ENCODE peak calls at places on chromosomes 12 and 14, in nine cellular contexts. One of them, this sample, is unnamed.

GRCh38 chr12:30977537-30978349 is 51.2 kb downstream of the TSPAN11 start:
- DNase-seq in bronchial epithelial cell: no peak
- DNase-seq in fibroblast of lung: no peak
- DNase-seq in AG09309: no peak
- DNase-seq in choroid plexus epithelial cell: no peak
- DNase-seq in K562: no peak
- DNase-seq in cardiac fibroblast: no peak
- DNase-seq in pancreas: no peak
- DNase-seq in PC-9: no peak
- DNase-seq in this sample: no peak

GRCh38 chr12:68746572-68747180 is 700 bp downstream of the SLC35E3 start:
- DNase-seq in bronchial epithelial cell: peak; percentile 73
- DNase-seq in fibroblast of lung: peak; percentile 67
- DNase-seq in AG09309: peak; percentile 23
- DNase-seq in choroid plexus epithelial cell: peak; percentile 78
- DNase-seq in K562: peak; percentile 36
- DNase-seq in cardiac fibroblast: peak; percentile 79
- DNase-seq in pancreas: peak; percentile 58
- DNase-seq in PC-9: peak; percentile 47
- DNase-seq in this sample: peak; percentile 69

GRCh38 chr12:30286345-30286926 is 409.2 kb downstream of the IPO8 start:
- DNase-seq in bronchial epithelial cell: peak; percentile 55
- DNase-seq in fibroblast of lung: peak; percentile 36
- DNase-seq in AG09309: no peak
- DNase-seq in choroid plexus epithelial cell: peak; percentile 76
- DNase-seq in K562: no peak
- DNase-seq in cardiac fibroblast: peak; percentile 74
- DNase-seq in pancreas: no peak
- DNase-seq in PC-9: no peak
- DNase-seq in this sample: peak; percentile 50

GRCh38 chr14:96297000-96297399 is 41.0 kb downstream of the BDKRB1 start:
- DNase-seq in bronchial epithelial cell: peak; percentile 28
- DNase-seq in fibroblast of lung: peak; percentile 22
- DNase-seq in AG09309: no peak
- DNase-seq in choroid plexus epithelial cell: peak; percentile 50
- DNase-seq in K562: no peak
- DNase-seq in cardiac fibroblast: peak; percentile 40
- DNase-seq in pancreas: no peak
- DNase-seq in PC-9: no peak
- DNase-seq in this sample: no peak

GRCh38 chr14:73714656-73715081 is 485 bp upstream of the PNMA1 start:
- DNase-seq in bronchial epithelial cell: peak; percentile 39
- DNase-seq in fibroblast of lung: peak; percentile 39
- DNase-seq in AG09309: no peak
- DNase-seq in choroid plexus epithelial cell: no peak
- DNase-seq in K562: no peak
- DNase-seq in cardiac fibroblast: peak; percentile 47
- DNase-seq in pancreas: no peak
- DNase-seq in PC-9: no peak
- DNase-seq in this sample: no peak

GRCh38 chr12:94706250-94706661 is 55.9 kb upstream of the TMCC3 start:
- DNase-seq in bronchial epithelial cell: peak; percentile 86
- DNase-seq in fibroblast of lung: no peak
- DNase-seq in AG09309: no peak
- DNase-seq in choroid plexus epithelial cell: peak; percentile 47
- DNase-seq in K562: no peak
- DNase-seq in cardiac fibroblast: peak; percentile 45
- DNase-seq in pancreas: no peak
- DNase-seq in PC-9: no peak
- DNase-seq in this sample: no peak

GRCh38 chr14:54622189-54622958 is 55.4 kb downstream of the SAMD4A start:
- DNase-seq in bronchial epithelial cell: no peak
- DNase-seq in fibroblast of lung: no peak
- DNase-seq in AG09309: no peak
- DNase-seq in choroid plexus epithelial cell: no peak
- DNase-seq in K562: no peak
- DNase-seq in cardiac fibroblast: no peak
- DNase-seq in pancreas: no peak
- DNase-seq in PC-9: no peak
- DNase-seq in this sample: no peak

GRCh38 chr12:46292754-46293402 is 24.0 kb upstream of the SLC38A1 start:
- DNase-seq in bronchial epithelial cell: no peak
- DNase-seq in fibroblast of lung: no peak
- DNase-seq in AG09309: no peak
- DNase-seq in choroid plexus epithelial cell: peak; percentile 35
- DNase-seq in K562: no peak
- DNase-seq in cardiac fibroblast: peak; percentile 46
- DNase-seq in pancreas: no peak
- DNase-seq in PC-9: no peak
- DNase-seq in this sample: peak; percentile 7

GRCh38 chr12:122310636-122311035 is 44.3 kb upstream of the VPS33A start:
- DNase-seq in bronchial epithelial cell: no peak
- DNase-seq in fibroblast of lung: no peak
- DNase-seq in AG09309: no peak
- DNase-seq in choroid plexus epithelial cell: no peak
- DNase-seq in K562: no peak
- DNase-seq in cardiac fibroblast: no peak
- DNase-seq in pancreas: no peak
- DNase-seq in PC-9: no peak
- DNase-seq in this sample: no peak

GRCh38 chr14:100640481-100641273 is 53.5 kb upstream of the BEGAIN start:
- DNase-seq in bronchial epithelial cell: no peak
- DNase-seq in fibroblast of lung: peak; percentile 79
- DNase-seq in AG09309: no peak
- DNase-seq in choroid plexus epithelial cell: peak; percentile 88
- DNase-seq in K562: no peak
- DNase-seq in cardiac fibroblast: no peak
- DNase-seq in pancreas: no peak
- DNase-seq in PC-9: no peak
- DNase-seq in this sample: no peak

GRCh38 chr12:128980623-128981022 is 127.3 kb downstream of the GLT1D1 start:
- DNase-seq in bronchial epithelial cell: no peak
- DNase-seq in fibroblast of lung: no peak
- DNase-seq in AG09309: no peak
- DNase-seq in choroid plexus epithelial cell: no peak
- DNase-seq in K562: peak; percentile 47
- DNase-seq in cardiac fibroblast: no peak
- DNase-seq in pancreas: no peak
- DNase-seq in PC-9: no peak
- DNase-seq in this sample: no peak

GRCh38 chr12:98211914-98212695 is 303.3 kb upstream of the TMPO start:
- DNase-seq in bronchial epithelial cell: peak; percentile 27
- DNase-seq in fibroblast of lung: peak; percentile 83
- DNase-seq in AG09309: no peak
- DNase-seq in choroid plexus epithelial cell: peak; percentile 33
- DNase-seq in K562: no peak
- DNase-seq in cardiac fibroblast: peak; percentile 59
- DNase-seq in pancreas: no peak
- DNase-seq in PC-9: no peak
- DNase-seq in this sample: no peak

GRCh38 chr12:8065991-8066594 is at the start of gene C3AR1:
- DNase-seq in bronchial epithelial cell: peak; percentile 74
- DNase-seq in fibroblast of lung: peak; percentile 83
- DNase-seq in AG09309: no peak
- DNase-seq in choroid plexus epithelial cell: peak; percentile 85
- DNase-seq in K562: no peak
- DNase-seq in cardiac fibroblast: peak; percentile 78
- DNase-seq in pancreas: no peak
- DNase-seq in PC-9: no peak
- DNase-seq in this sample: peak; percentile 82

GRCh38 chr12:57893460-57894353 is 47.2 kb upstream of the CTDSP2 start:
- DNase-seq in bronchial epithelial cell: peak; percentile 16
- DNase-seq in fibroblast of lung: peak; percentile 84
- DNase-seq in AG09309: peak; percentile 88
- DNase-seq in choroid plexus epithelial cell: peak; percentile 95
- DNase-seq in K562: peak; percentile 42
- DNase-seq in cardiac fibroblast: peak; percentile 93
- DNase-seq in pancreas: peak; percentile 72
- DNase-seq in PC-9: peak; percentile 53
- DNase-seq in this sample: peak; percentile 97
- H3K4me3 ChIP-seq in bronchial epithelial cell: no peak overlapping the region
- H3K4me3 ChIP-seq in fibroblast of lung: peak overlapping the region; percentile 43
- H3K4me3 ChIP-seq in AG09309: no peak overlapping the region
- H3K4me3 ChIP-seq in choroid plexus epithelial cell: peak overlapping the region; percentile 17
- H3K4me3 ChIP-seq in K562: no peak overlapping the region
- H3K4me3 ChIP-seq in cardiac fibroblast: peak overlapping the region; percentile 29
- H3K4me3 ChIP-seq in pancreas: no peak overlapping the region
- H3K4me3 ChIP-seq in PC-9: no peak overlapping the region
- H3K4me3 ChIP-seq in this sample: peak overlapping the region; percentile 28

GRCh38 chr14:20986811-20987210 is 3.0 kb upstream of the METTL17 start:
- DNase-seq in bronchial epithelial cell: peak; percentile 99
- DNase-seq in fibroblast of lung: peak; percentile 97
- DNase-seq in AG09309: peak; percentile 88
- DNase-seq in choroid plexus epithelial cell: peak; percentile 98
- DNase-seq in K562: peak; percentile 30
- DNase-seq in cardiac fibroblast: peak; percentile 95
- DNase-seq in pancreas: peak; percentile 28
- DNase-seq in PC-9: peak; percentile 28
- DNase-seq in this sample: peak; percentile 91

GRCh38 chr14:20989464-20989786 is 355 bp upstream of the METTL17 start:
- DNase-seq in bronchial epithelial cell: no peak
- DNase-seq in fibroblast of lung: no peak
- DNase-seq in AG09309: no peak
- DNase-seq in choroid plexus epithelial cell: no peak
- DNase-seq in K562: peak; percentile 72
- DNase-seq in cardiac fibroblast: no peak
- DNase-seq in pancreas: no peak
- DNase-seq in PC-9: no peak
- DNase-seq in this sample: no peak

GRCh38 chr14:20989787-20990600 is at the start of gene METTL17:
- DNase-seq in bronchial epithelial cell: peak; percentile 93
- DNase-seq in fibroblast of lung: peak; percentile 98
- DNase-seq in AG09309: peak; percentile 95
- DNase-seq in choroid plexus epithelial cell: peak; percentile 99
- DNase-seq in K562: peak; percentile 40
- DNase-seq in cardiac fibroblast: peak; percentile 98
- DNase-seq in pancreas: peak; percentile 92
- DNase-seq in PC-9: peak; percentile 68
- DNase-seq in this sample: peak; percentile 98

GRCh38 chr14:20988717-20989116 is 1.1 kb upstream of the METTL17 start:
- DNase-seq in bronchial epithelial cell: no peak
- DNase-seq in fibroblast of lung: no peak
- DNase-seq in AG09309: no peak
- DNase-seq in choroid plexus epithelial cell: peak; percentile 52
- DNase-seq in K562: no peak
- DNase-seq in cardiac fibroblast: no peak
- DNase-seq in pancreas: no peak
- DNase-seq in PC-9: no peak
- DNase-seq in this sample: no peak
- H3K4me3 ChIP-seq in bronchial epithelial cell: no peak overlapping the region
- H3K4me3 ChIP-seq in fibroblast of lung: no peak overlapping the region
- H3K4me3 ChIP-seq in AG09309: no peak overlapping the region
- H3K4me3 ChIP-seq in choroid plexus epithelial cell: no peak overlapping the region
- H3K4me3 ChIP-seq in K562: no peak overlapping the region
- H3K4me3 ChIP-seq in cardiac fibroblast: no peak overlapping the region
- H3K4me3 ChIP-seq in pancreas: no peak overlapping the region
- H3K4me3 ChIP-seq in PC-9: peak overlapping the region; percentile 55
- H3K4me3 ChIP-seq in this sample: no peak overlapping the region

GRCh38 chr12:66500841-66501240 is 178.0 kb downstream of the GRIP1 start:
- DNase-seq in bronchial epithelial cell: no peak
- DNase-seq in fibroblast of lung: no peak
- DNase-seq in AG09309: no peak
- DNase-seq in choroid plexus epithelial cell: no peak
- DNase-seq in K562: no peak
- DNase-seq in cardiac fibroblast: no peak
- DNase-seq in pancreas: no peak
- DNase-seq in PC-9: no peak
- DNase-seq in this sample: no peak
- H3K4me3 ChIP-seq in bronchial epithelial cell: no peak overlapping the region
- H3K4me3 ChIP-seq in fibroblast of lung: no peak overlapping the region
- H3K4me3 ChIP-seq in AG09309: no peak overlapping the region
- H3K4me3 ChIP-seq in choroid plexus epithelial cell: no peak overlapping the region
- H3K4me3 ChIP-seq in K562: no peak overlapping the region
- H3K4me3 ChIP-seq in cardiac fibroblast: no peak overlapping the region
- H3K4me3 ChIP-seq in pancreas: no peak overlapping the region
- H3K4me3 ChIP-seq in PC-9: no peak overlapping the region
- H3K4me3 ChIP-seq in this sample: no peak overlapping the region

GRCh38 chr14:29927596-29928341 is at the start of gene PRKD1:
- DNase-seq in bronchial epithelial cell: no peak
- DNase-seq in fibroblast of lung: peak; percentile 76
- DNase-seq in AG09309: no peak
- DNase-seq in choroid plexus epithelial cell: peak; percentile 72
- DNase-seq in K562: peak; percentile 71
- DNase-seq in cardiac fibroblast: peak; percentile 71
- DNase-seq in pancreas: peak; percentile 66
- DNase-seq in PC-9: peak; percentile 3
- DNase-seq in this sample: peak; percentile 59
- H3K4me3 ChIP-seq in bronchial epithelial cell: peak within 1 kb of the TSS; percentile 60
- H3K4me3 ChIP-seq in fibroblast of lung: peak within 1 kb of the TSS; percentile 89
- H3K4me3 ChIP-seq in AG09309: peak within 1 kb of the TSS; percentile 83
- H3K4me3 ChIP-seq in choroid plexus epithelial cell: peak within 1 kb of the TSS; percentile 77
- H3K4me3 ChIP-seq in K562: peak within 1 kb of the TSS; percentile 42
- H3K4me3 ChIP-seq in cardiac fibroblast: peak within 1 kb of the TSS; percentile 97
- H3K4me3 ChIP-seq in pancreas: peak within 1 kb of the TSS; percentile 65
- H3K4me3 ChIP-seq in PC-9: peak within 1 kb of the TSS; percentile 59
- H3K4me3 ChIP-seq in this sample: peak within 1 kb of the TSS; percentile 84

GRCh38 chr14:71932229-71932951 is at the start of gene RGS6:
- DNase-seq in bronchial epithelial cell: peak; percentile 34
- DNase-seq in fibroblast of lung: peak; percentile 21
- DNase-seq in AG09309: no peak
- DNase-seq in choroid plexus epithelial cell: peak; percentile 29
- DNase-seq in K562: no peak
- DNase-seq in cardiac fibroblast: peak; percentile 8
- DNase-seq in pancreas: peak; percentile 47
- DNase-seq in PC-9: no peak
- DNase-seq in this sample: no peak
- H3K4me3 ChIP-seq in bronchial epithelial cell: peak within 1 kb of the TSS; percentile 16
- H3K4me3 ChIP-seq in fibroblast of lung: no peak within 1 kb of the TSS
- H3K4me3 ChIP-seq in AG09309: no peak within 1 kb of the TSS
- H3K4me3 ChIP-seq in choroid plexus epithelial cell: no peak within 1 kb of the TSS
- H3K4me3 ChIP-seq in K562: no peak within 1 kb of the TSS
- H3K4me3 ChIP-seq in cardiac fibroblast: no peak within 1 kb of the TSS
- H3K4me3 ChIP-seq in pancreas: no peak within 1 kb of the TSS
- H3K4me3 ChIP-seq in PC-9: no peak within 1 kb of the TSS
- H3K4me3 ChIP-seq in this sample: no peak within 1 kb of the TSS

DNA sequence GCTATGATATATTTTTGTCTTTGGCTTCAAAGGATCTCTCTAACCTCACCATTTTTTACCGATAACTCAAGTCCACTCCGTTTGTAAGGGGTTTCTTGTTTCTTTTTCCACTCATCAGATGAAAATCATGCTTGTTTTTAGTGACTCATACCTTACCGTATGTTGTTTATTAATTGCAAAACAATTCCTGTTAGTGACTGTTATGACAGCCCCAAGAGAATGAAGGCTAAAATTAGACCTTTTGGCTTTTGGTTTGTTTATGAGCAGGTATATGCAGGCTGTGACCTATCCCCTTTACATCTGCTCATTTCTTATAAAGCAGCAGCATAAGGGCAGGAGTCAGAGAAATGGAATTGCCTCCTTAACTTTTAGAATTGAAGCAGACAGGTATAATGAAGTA is 319.8 kb downstream of the CEP128 start:
- DNase-seq in bronchial epithelial cell: peak; percentile 97
- DNase-seq in fibroblast of lung: peak; percentile 84
- DNase-seq in AG09309: no peak
- DNase-seq in choroid plexus epithelial cell: peak; percentile 88
- DNase-seq in K562: no peak
- DNase-seq in cardiac fibroblast: peak; percentile 88
- DNase-seq in pancreas: no peak
- DNase-seq in PC-9: no peak
- DNase-seq in this sample: peak; percentile 91
- H3K4me3 ChIP-seq in bronchial epithelial cell: no peak overlapping the region
- H3K4me3 ChIP-seq in fibroblast of lung: no peak overlapping the region
- H3K4me3 ChIP-seq in AG09309: no peak overlapping the region
- H3K4me3 ChIP-seq in choroid plexus epithelial cell: no peak overlapping the region
- H3K4me3 ChIP-seq in K562: no peak overlapping the region
- H3K4me3 ChIP-seq in cardiac fibroblast: no peak overlapping the region
- H3K4me3 ChIP-seq in pancreas: no peak overlapping the region
- H3K4me3 ChIP-seq in PC-9: no peak overlapping the region
- H3K4me3 ChIP-seq in this sample: no peak overlapping the region